ENCODE peak calls at places on chromosomes 1 and 21, in four cellular contexts. F, J, E and R are unnamed samples.

GRCh38 chr1:187655163-187655562 is 826.4 kb downstream of the PLA2G4A start:
- DNase-seq in F (no peak), J (no peak), E (no peak), R (no peak)

GRCh38 chr1:54934869-54935268 is 45.6 kb upstream of the TMEM61 start:
- DNase-seq in F (no peak), J (no peak), E (no peak), R (no peak)

GRCh38 chr1:100463809-100464424 is 74.0 kb upstream of the GPR88 start:
- DNase-seq in F (peak; percentile 43), J (no peak), E (no peak), R (peak; percentile 59)

GRCh38 chr1:58721247-58721820 is 21.5 kb upstream of the MYSM1 start:
- DNase-seq in F (no peak), J (no peak), E (no peak), R (no peak)

GRCh38 chr1:203426870-203427269 is 48.7 kb upstream of the PRELP start:
- DNase-seq in F (no peak), J (no peak), E (no peak), R (no peak)

GRCh38 chr1:26754086-26754874 is 33.5 kb upstream of the PIGV start:
- DNase-seq in F (no peak), J (no peak), E (no peak), R (no peak)

GRCh38 chr1:225820522-225821120 is 10.7 kb downstream of the EPHX1 start:
- DNase-seq in F (no peak), J (no peak), E (no peak), R (no peak)

GRCh38 chr1:30264672-30265025 is 458.7 kb downstream of the MATN1 start:
- DNase-seq in F (no peak), J (no peak), E (no peak), R (no peak)

GRCh38 chr1:109237512-109237911 is 11.8 kb upstream of the CELSR2 start:
- DNase-seq in F (no peak), J (no peak), E (no peak), R (no peak)

GRCh38 chr21:29248124-29248523 is 50.6 kb upstream of the BACH1 start:
- DNase-seq in F (no peak), J (no peak), E (no peak), R (no peak)

GRCh38 chr21:33655591-33656221 is 13.4 kb downstream of the ITSN1 start:
- DNase-seq in F (no peak), J (no peak), E (no peak), R (no peak)

GRCh38 chr1:64082459-64082858 is 121.0 kb upstream of the UBE2U start:
- DNase-seq in F (no peak), J (no peak), E (no peak), R (no peak)

GRCh38 chr1:23209765-23210164 is 7.5 kb downstream of the HTR1D start:
- DNase-seq in F (no peak), J (no peak), E (no peak), R (no peak)

GRCh38 chr1:31760901-31761470 is 3.2 kb downstream of the ADGRB2 start:
- DNase-seq in F (peak; percentile 64), J (no peak), E (peak; percentile 68), R (peak; percentile 55)

GRCh38 chr1:203342192-203342940 is 8.6 kb downstream of the FMOD start:
- DNase-seq in F (peak; percentile 69), J (no peak), E (peak; percentile 59), R (peak; percentile 74)

GRCh38 chr1:179175011-179175934 is 54.2 kb downstream of the ABL2 start:
- DNase-seq in F (no peak), J (no peak), E (no peak), R (no peak)

GRCh38 chr21:33168886-33169285 is 60.9 kb upstream of the IFNAR2 start:
- DNase-seq in F (no peak), J (no peak), E (no peak), R (no peak)

GRCh38 chr1:24695202-24695974 is 49.9 kb upstream of the CLIC4 start:
- DNase-seq in F (no peak), J (no peak), E (no peak), R (no peak)

GRCh38 chr1:151790071-151790939 is at the start of gene TDRKH:
- DNase-seq in F (peak; percentile 97), J (peak; percentile 97), E (peak; percentile 96), R (peak; percentile 99)